ENCODE peak calls at places on chromosomes 6 and 20, in seven cellular contexts. N is heart left ventricle; D is gastrocnemius medialis; R is right atrium auricular region; W is CD4-positive, CD25-positive, alpha-beta regulatory T cell; X is cardiac muscle cell; B is heart right ventricle. F is an unnamed sample.
A peak's percentile ranks its signal among the peaks of the same experiment; 100 is the strongest.

GRCh38 chr20:18839507-18840247 is 26.1 kb downstream of the SCP2D1 start:
- DNase-seq in N (no peak), D (no peak), R (no peak), W (no peak), X (no peak), B (no peak), F (no peak)

GRCh38 chr6:126252154-126252553 is 87.8 kb upstream of the CENPW start:
- DNase-seq in N (no peak), D (no peak), R (no peak), W (no peak), X (no peak), B (no peak), F (no peak)

GRCh38 chr6:169173532-169174268 is 79.9 kb downstream of the THBS2 start:
- DNase-seq in N (no peak), D (no peak), R (no peak), W (no peak), X (no peak), B (no peak), F (no peak)

GRCh38 chr6:29676981-29677601 is 3.9 kb downstream of the ZFP57 start:
- DNase-seq in N (no peak), D (no peak), R (no peak), W (no peak), X (peak; percentile 65), B (no peak), F (no peak)

GRCh38 chr6:33632603-33633039 is 11.5 kb downstream of the ITPR3 start:
- DNase-seq in N (no peak), D (no peak), R (no peak), W (peak; percentile 38), X (peak; percentile 63), B (peak; percentile 41), F (no peak)

GRCh38 chr6:136506124-136506799 is 44.0 kb downstream of the MAP7 start:
- DNase-seq in N (no peak), D (no peak), R (no peak), W (no peak), X (no peak), B (no peak), F (peak; percentile 25)

GRCh38 chr6:15628499-15629131 is 34.2 kb downstream of the DTNBP1 start:
- DNase-seq in N (no peak), D (no peak), R (no peak), W (no peak), X (no peak), B (no peak), F (no peak)

GRCh38 chr6:166251196-166251595 is 57.0 kb downstream of the PRR18 start:
- DNase-seq in N (no peak), D (no peak), R (no peak), W (no peak), X (no peak), B (no peak), F (no peak)

GRCh38 chr6:136059308-136059707 is 190.8 kb downstream of the MTFR2 start:
- DNase-seq in N (no peak), D (no peak), R (no peak), W (no peak), X (no peak), B (peak; percentile 33), F (no peak)

GRCh38 chr6:17429381-17430061 is 36.1 kb downstream of the CAP2 start:
- DNase-seq in N (no peak), D (peak; percentile 76), R (no peak), W (no peak), X (no peak), B (no peak), F (no peak)

GRCh38 chr6:29553268-29554057 is 6.1 kb downstream of the UBD start:
- DNase-seq in N (peak; percentile 40), D (no peak), R (peak; percentile 67), W (no peak), X (peak; percentile 78), B (peak; percentile 14), F (peak; percentile 54)

GRCh38 chr20:26279224-26279623 is 582.6 kb upstream of the ZNF337 start:
- DNase-seq in N (no peak), D (no peak), R (no peak), W (no peak), X (no peak), B (no peak), F (no peak)

GRCh38 chr6:106520711-106521367 is 108.5 kb downstream of the RTN4IP1 start:
- DNase-seq in N (no peak), D (no peak), R (no peak), W (peak; percentile 80), X (no peak), B (no peak), F (no peak)

GRCh38 chr6:24397631-24398030 is 5.1 kb upstream of the MRS2 start:
- DNase-seq in N (no peak), D (no peak), R (no peak), W (no peak), X (no peak), B (no peak), F (no peak)

GRCh38 chr20:40081653-40082052 is 607.4 kb downstream of the MAFB start:
- DNase-seq in N (no peak), D (no peak), R (no peak), W (no peak), X (no peak), B (no peak), F (no peak)

GRCh38 chr20:53707341-53708102 is 113.9 kb upstream of the ZNF217 start:
- DNase-seq in N (no peak), D (no peak), R (no peak), W (no peak), X (no peak), B (peak; percentile 16), F (no peak)

GRCh38 chr6:168125429-168126001 is 46.5 kb upstream of the FRMD1 start:
- DNase-seq in N (no peak), D (no peak), R (no peak), W (no peak), X (no peak), B (no peak), F (no peak)

GRCh38 chr6:108719477-108719876 is 128.7 kb upstream of the ARMC2 start:
- DNase-seq in N (no peak), D (no peak), R (peak; percentile 42), W (no peak), X (no peak), B (no peak), F (no peak)

GRCh38 chr6:11120273-11121005 is 8.9 kb upstream of the ERVFRD-1 start:
- DNase-seq in N (no peak), D (no peak), R (no peak), W (no peak), X (no peak), B (no peak), F (no peak)

GRCh38 chr20:51417745-51418529 is 124.6 kb downstream of the NFATC2 start:
- DNase-seq in N (no peak), D (no peak), R (no peak), W (no peak), X (no peak), B (no peak), F (no peak)

GRCh38 chr20:51419646-51420045 is 122.9 kb downstream of the NFATC2 start:
- DNase-seq in N (no peak), D (no peak), R (no peak), W (no peak), X (no peak), B (no peak), F (no peak)

GRCh38 chr20:51419236-51419635 is 123.3 kb downstream of the NFATC2 start:
- DNase-seq in N (no peak), D (no peak), R (no peak), W (no peak), X (no peak), B (no peak), F (no peak)

GRCh38 chr20:51416532-51417244 is 125.8 kb downstream of the NFATC2 start:
- DNase-seq in N (no peak), D (no peak), R (no peak), W (no peak), X (no peak), B (no peak), F (no peak)

DNA sequence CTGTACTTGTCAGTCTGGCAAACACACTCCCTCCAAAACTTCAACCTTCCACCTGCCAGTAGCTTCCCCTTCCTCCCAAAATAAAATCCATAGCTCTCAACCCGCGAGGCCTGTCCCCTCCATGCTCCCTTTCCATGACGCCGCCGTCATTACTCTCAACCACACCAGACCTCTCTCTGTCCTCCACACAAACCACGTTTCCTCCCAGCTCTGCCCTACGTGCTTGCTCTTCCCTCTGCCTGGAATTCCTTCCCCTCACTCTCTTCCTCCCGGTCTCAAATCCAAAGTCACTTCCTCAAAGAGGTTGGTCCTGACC is 125.3 kb downstream of the NFATC2 start:
- DNase-seq in N (no peak), D (no peak), R (no peak), W (no peak), X (no peak), B (no peak), F (no peak)
- H3K27ac ChIP-seq in N (peak overlapping the region; percentile 58), D (peak overlapping the region; percentile 51), R (peak overlapping the region; percentile 2), W (peak overlapping the region; percentile 60), X (no peak overlapping the region), B (no peak overlapping the region), F (no peak overlapping the region)

DNA sequence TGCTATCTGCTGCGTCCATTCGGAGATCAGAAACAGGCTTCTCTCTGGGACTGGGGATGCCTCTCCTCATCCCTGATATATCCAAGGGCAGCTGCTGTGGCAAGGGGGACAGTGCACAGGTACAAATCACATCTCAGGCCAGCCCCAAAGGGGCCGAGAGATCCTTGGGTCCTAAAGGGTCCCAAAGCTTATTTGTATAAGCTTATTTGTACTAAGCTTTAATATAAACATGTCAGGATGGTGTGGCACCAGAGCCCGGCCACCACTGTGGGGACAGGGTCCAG is 45.3 kb downstream of the FGD2 start:
- DNase-seq in N (no peak), D (no peak), R (no peak), W (no peak), X (no peak), B (no peak), F (no peak)
- H3K27ac ChIP-seq in N (peak overlapping the region; percentile 76), D (peak overlapping the region; percentile 33), R (no peak overlapping the region), W (peak overlapping the region; percentile 85), X (no peak overlapping the region), B (no peak overlapping the region), F (no peak overlapping the region)

GRCh38 chr6:37938909-37939308 is 119.4 kb downstream of the ZFAND3 start:
- DNase-seq in N (no peak), D (no peak), R (no peak), W (no peak), X (no peak), B (no peak), F (no peak)
- H3K27ac ChIP-seq in N (no peak overlapping the region), D (no peak overlapping the region), R (peak overlapping the region; percentile 26), W (no peak overlapping the region), X (peak overlapping the region; percentile 4), B (no peak overlapping the region), F (no peak overlapping the region)

DNA sequence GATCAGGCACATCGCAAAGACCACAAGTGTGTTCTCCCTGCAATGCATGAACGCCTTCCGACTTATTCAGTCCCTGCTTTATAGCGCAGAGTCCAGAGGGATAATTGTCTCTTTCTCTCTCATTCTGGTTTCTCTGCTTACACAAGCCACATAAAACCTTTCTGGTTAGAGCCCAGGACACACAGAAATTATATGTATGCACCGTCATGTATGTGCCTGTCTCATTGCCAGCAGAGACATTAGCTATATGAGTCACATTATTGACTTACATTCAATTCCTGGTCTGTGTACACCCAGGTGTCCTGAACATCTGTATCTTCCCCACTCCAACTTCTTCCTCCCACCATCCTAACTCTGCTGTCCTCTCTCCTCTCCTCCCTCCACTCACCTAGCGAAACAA is 44.0 kb downstream of the LRFN2 start:
- DNase-seq in N (no peak), D (no peak), R (no peak), W (no peak), X (no peak), B (no peak), F (no peak)
- H3K27ac ChIP-seq in N (no peak overlapping the region), D (no peak overlapping the region), R (no peak overlapping the region), W (no peak overlapping the region), X (no peak overlapping the region), B (no peak overlapping the region), F (no peak overlapping the region)

GRCh38 chr20:24588725-24589340 is 119.4 kb downstream of the SYNDIG1 start:
- DNase-seq in N (no peak), D (no peak), R (no peak), W (no peak), X (no peak), B (no peak), F (no peak)
- H3K27ac ChIP-seq in N (no peak overlapping the region), D (no peak overlapping the region), R (no peak overlapping the region), W (no peak overlapping the region), X (no peak overlapping the region), B (no peak overlapping the region), F (no peak overlapping the region)